ENCODE peak calls at places on chromosomes 13 and 19, in five cellular contexts. D is lower lobe of right lung, Z is Peyer's patch, A is foreskin fibroblast, N is cardiac fibroblast. E is an unnamed sample.

GRCh38 chr13:40662866-40663265 is 3.6 kb downstream of the FOXO1 start:
- DNase-seq in Z (no peak), N (no peak), D (no peak), A (no peak), E (no peak)

GRCh38 chr19:2782357-2782935 is 627 bp downstream of the SGTA start:
- DNase-seq in A (peak; percentile 26), Z (no peak), D (no peak), N (peak; percentile 5), E (no peak)

GRCh38 chr19:43560687-43561086 is 14.6 kb downstream of the XRCC1 start:
- DNase-seq in N (peak; percentile 8), D (no peak), A (peak; percentile 33), Z (no peak), E (no peak)

GRCh38 chr19:49473868-49474544 is at the start of gene FLT3LG:
- DNase-seq in Z (peak; percentile 85), D (peak; percentile 86), N (peak; percentile 81), A (peak; percentile 89), E (peak; percentile 34)

GRCh38 chr13:75222031-75222430 is 259.9 kb downstream of the TBC1D4 start:
- DNase-seq in Z (no peak), N (peak; percentile 76), A (peak; percentile 79), D (no peak), E (peak; percentile 63)

GRCh38 chr13:39418424-39418823 is 184.6 kb downstream of the LHFPL6 start:
- DNase-seq in A (no peak), Z (no peak), D (no peak), N (no peak), E (no peak)

GRCh38 chr19:45834970-45835369 is 19.9 kb upstream of the RSPH6A start:
- DNase-seq in N (no peak), D (no peak), A (no peak), Z (no peak), E (no peak)

GRCh38 chr19:18500376-18500775 is 21.5 kb downstream of the ELL start:
- DNase-seq in D (no peak), N (peak; percentile 35), Z (no peak), A (no peak), E (no peak)

GRCh38 chr13:52975969-52976368 is 52.6 kb upstream of the OLFM4 start:
- DNase-seq in D (no peak), A (no peak), N (no peak), Z (no peak), E (no peak)

GRCh38 chr13:41842029-41842428 is 118.9 kb downstream of the VWA8 start:
- DNase-seq in N (peak; percentile 70), A (peak; percentile 54), D (no peak), Z (no peak), E (no peak)

GRCh38 chr13:32938907-32939306 is 77.3 kb upstream of the KL start:
- DNase-seq in N (peak; percentile 15), D (no peak), Z (no peak), A (peak; percentile 34), E (peak; percentile 17)

GRCh38 chr13:46181799-46182490 is at the start of gene LCP1:
- DNase-seq in D (no peak), A (no peak), Z (no peak), N (no peak), E (no peak)

GRCh38 chr13:52846567-52847321 is 1.7 kb downstream of the PCDH8 start:
- DNase-seq in D (peak; percentile 62), N (peak; percentile 27), Z (peak; percentile 73), A (peak; percentile 16), E (no peak)

GRCh38 chr19:10079031-10079453 is 7.1 kb upstream of the SHFL start:
- DNase-seq in N (no peak), Z (no peak), A (no peak), D (no peak), E (no peak)

GRCh38 chr13:66795636-66796035 is 434.5 kb downstream of the PCDH9 start:
- DNase-seq in N (no peak), A (no peak), Z (no peak), D (no peak), E (no peak)

GRCh38 chr19:39823693-39824092 is 10.3 kb downstream of the DYRK1B start:
- DNase-seq in N (no peak), D (no peak), A (no peak), Z (no peak), E (no peak)

GRCh38 chr13:42762917-42763316 is 18.5 kb upstream of the FAM216B start:
- DNase-seq in D (no peak), N (peak; percentile 94), A (peak; percentile 93), Z (no peak), E (no peak)

GRCh38 chr13:74062933-74063332 is 71.3 kb downstream of the KLF12 start:
- DNase-seq in D (no peak), Z (no peak), A (peak; percentile 23), N (peak; percentile 74), E (peak; percentile 17)

GRCh38 chr19:39127812-39128510 is 2.4 kb downstream of the PAK4 start:
- DNase-seq in D (peak; percentile 53), A (peak; percentile 50), Z (peak; percentile 71), N (no peak), E (no peak)

GRCh38 chr13:27583645-27584044 is 36.7 kb downstream of the LNX2 start:
- DNase-seq in N (peak; percentile 47), A (peak; percentile 9), Z (no peak), D (no peak), E (no peak)

GRCh38 chr19:47157455-47158321 is 27.1 kb downstream of the SAE1 start:
- DNase-seq in D (no peak), Z (peak; percentile 54), A (peak; percentile 90), N (peak; percentile 86), E (no peak)

GRCh38 chr19:50221087-50221486 is 17.7 kb downstream of the MYH14 start:
- DNase-seq in A (no peak), N (no peak), D (no peak), Z (no peak), E (no peak)

GRCh38 chr13:24670927-24671326 is 9.3 kb upstream of the ATP12A start:
- DNase-seq in D (no peak), A (peak; percentile 45), Z (no peak), N (peak; percentile 11), E (no peak)

GRCh38 chr13:83009987-83010386 is 872.3 kb downstream of the SLITRK1 start:
- DNase-seq in A (no peak), D (no peak), Z (no peak), N (no peak), E (no peak)

GRCh38 chr19:17234911-17235617 is 9.0 kb downstream of the OCEL1 start:
- DNase-seq in D (peak; percentile 71), A (peak; percentile 80), N (peak; percentile 49), Z (peak; percentile 76), E (no peak)
- H3K4me3 ChIP-seq in D (peak overlapping the region; percentile 68), A (peak overlapping the region; percentile 53), N (peak overlapping the region; percentile 44), Z (peak overlapping the region; percentile 60), E (peak overlapping the region; percentile 66)

GRCh38 chr13:98941118-98941517 is 36.7 kb downstream of the DOCK9 start:
- DNase-seq in Z (no peak), D (no peak), A (no peak), N (no peak), E (no peak)

GRCh38 chr13:98944336-98944735 is 33.5 kb downstream of the DOCK9 start:
- DNase-seq in Z (no peak), A (no peak), N (no peak), D (no peak), E (no peak)

GRCh38 chr13:98942485-98942884 is 35.4 kb downstream of the DOCK9 start:
- DNase-seq in N (no peak), D (no peak), A (no peak), Z (no peak), E (no peak)

GRCh38 chr13:98941536-98941935 is 36.3 kb downstream of the DOCK9 start:
- DNase-seq in D (no peak), N (no peak), Z (no peak), A (no peak), E (no peak)

GRCh38 chr13:98942997-98943396 is 34.9 kb downstream of the DOCK9 start:
- DNase-seq in N (peak; percentile 13), D (no peak), Z (no peak), A (peak; percentile 85), E (no peak)
- TF ChIP-seq CTCF in N (no peak), D (no peak), Z (no peak), A (no peak), E (no peak)

GRCh38 chr13:94557836-94558235 is 38.1 kb downstream of the TGDS start:
- DNase-seq in N (no peak), D (no peak), A (no peak), Z (no peak), E (no peak)

GRCh38 chr13:94556016-94556415 is 39.9 kb downstream of the TGDS start:
- DNase-seq in A (no peak), Z (no peak), N (no peak), D (no peak), E (no peak)

GRCh38 chr13:94558721-94559120 is 37.2 kb downstream of the TGDS start:
- DNase-seq in A (no peak), D (no peak), Z (no peak), N (no peak), E (no peak)

GRCh38 chr13:94559201-94559795 is 36.7 kb downstream of the TGDS start:
- DNase-seq in A (no peak), Z (no peak), D (no peak), N (no peak), E (no peak)

GRCh38 chr13:94556646-94557045 is 39.3 kb downstream of the TGDS start:
- DNase-seq in D (no peak), N (peak; percentile 5), Z (no peak), A (no peak), E (no peak)
- H3K4me3 ChIP-seq in D (no peak overlapping the region), N (no peak overlapping the region), Z (no peak overlapping the region), A (no peak overlapping the region), E (no peak overlapping the region)

GRCh38 chr13:110353339-110353977 is 46.4 kb downstream of the COL4A2 start:
- DNase-seq in N (no peak), Z (no peak), A (no peak), D (peak; percentile 59), E (no peak)

GRCh38 chr13:110351636-110352420 is 44.7 kb downstream of the COL4A2 start:
- DNase-seq in Z (no peak), N (no peak), D (no peak), A (no peak), E (no peak)

GRCh38 chr13:110354715-110355473 is 47.8 kb downstream of the COL4A2 start:
- DNase-seq in A (no peak), Z (no peak), D (no peak), N (no peak), E (no peak)

GRCh38 chr13:110354209-110354627 is 47.1 kb downstream of the COL4A2 start:
- DNase-seq in Z (no peak), N (no peak), A (no peak), D (no peak), E (no peak)

GRCh38 chr13:110352735-110353134 is 45.7 kb downstream of the COL4A2 start:
- DNase-seq in A (no peak), N (no peak), Z (no peak), D (no peak), E (no peak)
- TF ChIP-seq CTCF in A (no peak), N (no peak), Z (no peak), D (no peak), E (no peak)

DNA sequence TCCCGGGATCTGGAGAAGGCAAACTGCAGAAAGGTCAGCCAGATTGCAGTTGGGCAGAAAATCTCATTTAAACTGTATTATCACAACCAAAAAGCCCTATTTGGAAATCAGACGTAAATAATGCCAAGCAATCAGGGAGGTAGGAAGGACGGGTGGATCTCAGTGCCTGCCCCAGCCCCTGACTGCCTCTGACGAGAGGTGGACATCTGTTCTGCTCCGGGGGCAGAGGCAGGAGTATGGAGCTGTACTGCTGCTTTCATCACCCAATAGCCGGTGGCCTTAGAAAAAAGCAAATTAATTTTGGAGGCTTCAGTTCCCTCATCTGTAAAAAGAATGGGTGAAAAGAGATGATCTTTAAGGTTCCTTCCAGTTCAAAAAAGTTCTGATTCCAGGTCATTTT is 43.6 kb upstream of the WASF3 start:
- DNase-seq in N (no peak), Z (no peak), A (no peak), D (no peak), E (no peak)
- H3K4me3 ChIP-seq in N (no peak overlapping the region), Z (no peak overlapping the region), A (no peak overlapping the region), D (no peak overlapping the region), E (no peak overlapping the region)